ENCODE peak calls at places on chromosomes 11 and 22, in four cellular contexts. T, Q, D and Y are unnamed samples.

GRCh38 chr22:43228330-43228729 is 41.4 kb upstream of the TTLL12 start:
- DNase-seq in T (no peak), Q (no peak), D (no peak), Y (no peak)

GRCh38 chr11:60871378-60872061 is 4.2 kb downstream of the ZP1 start:
- DNase-seq in T (no peak), Q (peak; percentile 60), D (no peak), Y (peak; percentile 73)

GRCh38 chr11:64356498-64357411 is 2.2 kb upstream of the RPS6KA4 start:
- DNase-seq in T (peak; percentile 68), Q (peak; percentile 49), D (no peak), Y (no peak)

GRCh38 chr11:75261902-75262361 is 21.4 kb downstream of the TPBGL start:
- DNase-seq in T (no peak), Q (no peak), D (no peak), Y (no peak)

GRCh38 chr11:101453682-101454081 is 130.1 kb downstream of the TRPC6 start:
- DNase-seq in T (no peak), Q (no peak), D (peak; percentile 50), Y (no peak)

GRCh38 chr22:20526628-20527355 is 19.4 kb downstream of the MED15 start:
- DNase-seq in T (no peak), Q (no peak), D (peak; percentile 81), Y (no peak)

GRCh38 chr11:112174789-112175595 is at the start of gene BCO2:
- DNase-seq in T (peak; percentile 80), Q (peak; percentile 90), D (peak; percentile 85), Y (peak; percentile 86)

GRCh38 chr11:77418155-77418980 is 55.5 kb downstream of the PAK1 start:
- DNase-seq in T (no peak), Q (no peak), D (no peak), Y (no peak)

GRCh38 chr22:29587938-29588699 is 7.2 kb upstream of the NIPSNAP1 start:
- DNase-seq in T (no peak), Q (no peak), D (peak; percentile 90), Y (no peak)

GRCh38 chr11:117809236-117810055 is 12.4 kb upstream of the DSCAML1 start:
- DNase-seq in T (no peak), Q (peak; percentile 82), D (peak; percentile 55), Y (peak; percentile 89)

GRCh38 chr11:116984589-116984988 is 113.6 kb downstream of the SIK3 start:
- DNase-seq in T (no peak), Q (no peak), D (peak; percentile 88), Y (no peak)

GRCh38 chr22:50016988-50017700 is 4.6 kb upstream of the IL17REL start:
- DNase-seq in T (peak; percentile 21), Q (no peak), D (no peak), Y (peak; percentile 49)

GRCh38 chr11:64049509-64049908 is 13.8 kb downstream of the FLRT1 start:
- DNase-seq in T (no peak), Q (no peak), D (no peak), Y (no peak)

GRCh38 chr11:119323532-119324033 is 6.7 kb upstream of the MCAM start:
- DNase-seq in T (peak; percentile 68), Q (peak; percentile 81), D (peak; percentile 52), Y (no peak)

GRCh38 chr11:66126808-66127555 is 56.9 kb downstream of the PACS1 start:
- DNase-seq in T (no peak), Q (peak; percentile 60), D (peak; percentile 87), Y (peak; percentile 75)
- TF ChIP-seq CTCF in T (no peak), Q (no peak), D (no peak), Y (peak; percentile 18)

GRCh38 chr11:83036701-83037100 is 35.0 kb downstream of the RAB30 start:
- DNase-seq in T (no peak), Q (no peak), D (no peak), Y (no peak)

GRCh38 chr11:83034673-83035014 is 37.1 kb downstream of the RAB30 start:
- DNase-seq in T (no peak), Q (no peak), D (no peak), Y (no peak)

GRCh38 chr11:83033367-83033766 is 38.3 kb downstream of the RAB30 start:
- DNase-seq in T (no peak), Q (no peak), D (no peak), Y (no peak)

GRCh38 chr11:83033972-83034672 is 37.6 kb downstream of the RAB30 start:
- DNase-seq in T (no peak), Q (peak; percentile 78), D (peak; percentile 43), Y (peak; percentile 32)

GRCh38 chr11:83035070-83035854 is 36.4 kb downstream of the RAB30 start:
- DNase-seq in T (no peak), Q (peak; percentile 68), D (peak; percentile 41), Y (no peak)
- H3K4me1 ChIP-seq in T (peaks cover 21% of the 10 kb centered on the region), Q (peaks cover 43% of the 10 kb centered on the region), D (peaks cover 26% of the 10 kb centered on the region), Y (peaks cover 67% of the 10 kb centered on the region)

DNA sequence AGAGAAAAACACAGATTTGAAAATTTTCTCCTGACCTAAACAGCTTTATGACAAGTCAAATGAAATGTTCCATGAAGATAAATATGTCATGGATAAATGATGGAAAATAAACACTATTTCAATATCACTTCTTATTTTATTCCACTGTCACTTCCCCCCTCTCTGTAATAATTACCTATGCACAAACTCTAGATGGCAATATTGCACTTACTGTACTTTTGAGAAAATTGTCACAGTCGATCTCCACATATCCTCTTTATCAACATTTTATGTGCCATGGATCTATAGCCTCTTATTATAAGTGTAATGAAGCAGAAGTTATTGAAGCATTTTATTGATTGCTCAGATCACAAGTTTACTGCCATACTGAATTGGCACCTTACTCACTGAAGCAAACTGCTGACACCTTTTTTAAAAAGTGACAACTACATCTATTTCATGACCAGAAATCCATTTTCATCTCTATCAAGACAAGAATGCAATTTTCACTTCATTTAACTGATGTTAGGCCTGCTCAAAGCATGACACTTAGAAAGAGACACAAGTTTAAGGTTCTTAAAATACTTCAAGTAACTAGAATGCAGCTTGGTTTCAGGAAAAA is 133.4 kb downstream of the DCDC1 start:
- DNase-seq in T (no peak), Q (no peak), D (peak; percentile 9), Y (no peak)
- TF ChIP-seq CTCF in T (no peak), Q (peak; percentile 37), D (peak; percentile 35), Y (peak; percentile 18)

DNA sequence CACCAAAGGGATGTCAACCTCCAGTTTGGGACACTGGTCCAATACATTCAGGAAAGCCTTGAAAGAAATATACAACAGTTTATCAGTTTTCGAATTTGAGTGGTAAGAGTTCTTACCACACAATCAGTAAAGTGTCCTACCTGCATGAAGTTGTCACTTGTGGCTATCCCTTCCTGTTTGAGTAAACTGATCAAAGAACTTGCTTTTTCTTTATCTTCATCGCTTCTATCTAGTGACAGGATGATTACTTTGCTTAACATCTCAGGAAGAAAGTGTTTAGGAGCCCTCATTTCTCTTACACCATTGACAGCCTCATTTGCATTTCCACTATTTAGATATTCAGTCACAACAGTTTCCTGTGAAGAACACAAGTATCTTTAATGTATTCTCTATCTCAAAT is 8.4 kb downstream of the EIF4G2 start:
- DNase-seq in T (no peak), Q (no peak), D (no peak), Y (no peak)
- H3K4me1 ChIP-seq in T (peaks cover 16% of the 10 kb centered on the region), Q (peaks cover 25% of the 10 kb centered on the region), D (no peaks in the 10 kb centered on the region), Y (peaks cover 44% of the 10 kb centered on the region)

GRCh38 chr11:35003658-35004057 is 87.2 kb downstream of the PDHX start:
- DNase-seq in T (no peak), Q (no peak), D (no peak), Y (no peak)

GRCh38 chr11:34996958-34997357 is 80.5 kb downstream of the PDHX start:
- DNase-seq in T (no peak), Q (no peak), D (no peak), Y (no peak)

GRCh38 chr11:34999453-34999852 is 83.0 kb downstream of the PDHX start:
- DNase-seq in T (no peak), Q (no peak), D (no peak), Y (no peak)

GRCh38 chr11:34994859-34995258 is 78.4 kb downstream of the PDHX start:
- DNase-seq in T (no peak), Q (no peak), D (no peak), Y (no peak)

DNA sequence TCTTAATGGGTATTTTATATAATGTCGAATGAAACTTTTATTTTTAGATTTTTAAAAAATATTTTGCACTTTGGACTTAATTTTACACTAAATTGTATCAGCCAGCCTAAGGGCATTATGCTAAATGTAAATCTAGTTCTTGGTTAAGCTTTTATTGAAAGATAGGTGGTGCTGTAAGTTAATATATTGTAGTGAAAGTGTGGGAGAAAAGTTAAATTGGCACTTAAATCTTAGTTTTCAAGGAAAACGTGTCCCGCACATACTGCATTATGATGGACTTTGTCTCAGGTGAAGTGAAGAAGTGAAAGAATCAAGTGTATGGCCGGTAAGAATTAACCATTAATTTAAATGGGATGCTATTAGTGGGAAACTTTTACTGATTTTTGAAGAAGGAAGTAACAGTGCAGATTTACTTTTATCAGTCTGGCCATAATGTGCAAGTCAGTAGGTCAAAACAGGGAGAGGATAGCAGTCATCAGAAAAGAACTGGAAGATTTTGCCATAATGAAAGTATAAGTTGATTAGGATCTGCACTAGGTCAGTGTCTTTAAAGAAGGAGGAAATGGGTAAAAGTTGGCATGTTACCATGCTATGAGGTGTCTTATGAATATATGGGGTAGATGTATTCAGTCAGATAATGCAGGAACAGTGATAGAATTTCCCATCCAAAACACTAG is 81.6 kb downstream of the PDHX start:
- DNase-seq in T (no peak), Q (no peak), D (peak; percentile 43), Y (no peak)
- TF ChIP-seq CTCF in T (no peak), Q (peak; percentile 43), D (peak; percentile 48), Y (peak; percentile 45)